ENCODE peak calls at places on chromosomes 16 and 17, in nine cellular contexts. N, V, C, P, J, L, Y, M and W are unnamed samples.

GRCh38 chr17:34178047-34178446 is 77.0 kb upstream of the CCL2 start:
- DNase-seq in N (no peak), V (no peak), C (no peak), P (peak; percentile 25), J (no peak), L (no peak), Y (no peak), M (no peak), W (no peak)

GRCh38 chr16:83215417-83216001 is 588.7 kb downstream of the CDH13 start:
- DNase-seq in N (peak; percentile 51), V (peak; percentile 59), C (peak; percentile 34), P (peak; percentile 43), J (peak; percentile 23), L (peak; percentile 51), Y (peak; percentile 24), M (peak; percentile 39), W (no peak)

GRCh38 chr17:18039535-18040286 is 503 bp downstream of the GID4 start:
- DNase-seq in N (peak; percentile 36), V (peak; percentile 18), C (no peak), P (peak; percentile 41), J (no peak), L (no peak), Y (peak; percentile 41), M (no peak), W (no peak)

GRCh38 chr17:47978324-47978723 is 7.4 kb downstream of the CDK5RAP3 start:
- DNase-seq in N (peak; percentile 83), V (peak; percentile 47), C (peak; percentile 68), P (peak; percentile 67), J (no peak), L (peak; percentile 83), Y (peak; percentile 26), M (no peak), W (peak; percentile 16)

GRCh38 chr17:20271016-20271610 is 196.2 kb downstream of the LGALS9B start:
- DNase-seq in N (no peak), V (no peak), C (no peak), P (peak; percentile 25), J (no peak), L (no peak), Y (no peak), M (no peak), W (no peak)

GRCh38 chr17:48629411-48629759 is 3.2 kb upstream of the HOXB9 start:
- DNase-seq in N (no peak), V (no peak), C (no peak), P (no peak), J (no peak), L (no peak), Y (no peak), M (no peak), W (no peak)

GRCh38 chr17:61221597-61222471 is 177.8 kb upstream of the TBX2 start:
- DNase-seq in N (no peak), V (no peak), C (no peak), P (peak; percentile 44), J (no peak), L (no peak), Y (no peak), M (no peak), W (no peak)

GRCh38 chr16:8660841-8661301 is 13.5 kb upstream of the ABAT start:
- DNase-seq in N (peak; percentile 71), V (peak; percentile 75), C (peak; percentile 67), P (peak; percentile 58), J (peak; percentile 17), L (peak; percentile 61), Y (peak; percentile 65), M (no peak), W (peak; percentile 40)

GRCh38 chr16:30565526-30565925 is 6.0 kb downstream of the ZNF688 start:
- DNase-seq in N (no peak), V (no peak), C (no peak), P (no peak), J (no peak), L (no peak), Y (no peak), M (no peak), W (no peak)

GRCh38 chr17:41651625-41652460 is 27.5 kb upstream of the KRT17 start:
- DNase-seq in N (no peak), V (peak; percentile 88), C (no peak), P (no peak), J (no peak), L (no peak), Y (peak; percentile 88), M (no peak), W (no peak)

GRCh38 chr16:69499541-69500255 is 66.1 kb upstream of the NFAT5 start:
- DNase-seq in N (no peak), V (no peak), C (no peak), P (no peak), J (no peak), L (no peak), Y (no peak), M (no peak), W (no peak)

GRCh38 chr17:57565119-57565635 is 179.9 kb downstream of the CCDC182 start:
- DNase-seq in N (no peak), V (no peak), C (no peak), P (no peak), J (no peak), L (no peak), Y (no peak), M (no peak), W (no peak)

GRCh38 chr17:27414271-27414670 is 42.0 kb upstream of the KSR1 start:
- DNase-seq in N (no peak), V (peak; percentile 55), C (peak; percentile 12), P (peak; percentile 7), J (no peak), L (no peak), Y (no peak), M (no peak), W (no peak)

GRCh38 chr16:78210305-78210704 is 110.9 kb downstream of the WWOX start:
- DNase-seq in N (no peak), V (peak; percentile 66), C (peak; percentile 13), P (no peak), J (no peak), L (no peak), Y (peak; percentile 89), M (no peak), W (no peak)

GRCh38 chr16:67528222-67528869 is at the start of gene RIPOR1:
- DNase-seq in N (peak; percentile 67), V (no peak), C (no peak), P (peak; percentile 59), J (no peak), L (no peak), Y (no peak), M (no peak), W (no peak)

GRCh38 chr17:1865252-1866037 is 35.6 kb downstream of the RPA1 start:
- DNase-seq in N (peak; percentile 65), V (peak; percentile 61), C (peak; percentile 51), P (peak; percentile 49), J (no peak), L (peak; percentile 57), Y (peak; percentile 35), M (no peak), W (no peak)

GRCh38 chr16:71625113-71625850 is 702 bp upstream of the MARVELD3 start:
- DNase-seq in N (no peak), V (no peak), C (no peak), P (no peak), J (no peak), L (no peak), Y (no peak), M (no peak), W (no peak)

GRCh38 chr16:19113577-19114358 is at the start of gene ITPRIPL2:
- DNase-seq in N (peak; percentile 73), V (peak; percentile 94), C (peak; percentile 91), P (peak; percentile 95), J (peak; percentile 53), L (peak; percentile 54), Y (peak; percentile 80), M (no peak), W (no peak)

GRCh38 chr16:49688298-49688697 is 167.6 kb downstream of the ZNF423 start:
- DNase-seq in N (no peak), V (no peak), C (no peak), P (no peak), J (no peak), L (no peak), Y (no peak), M (no peak), W (no peak)